ENCODE peak calls at places on chromosome 6, in ten cellular contexts. D is activated naive CD8-positive, alpha-beta T cell treated with anti-CD3 and anti-CD28 coated beads, Interleukin-2, amount 50 U/mL, for 16 hours; U is stimulated activated CD8-positive, alpha-beta memory T cell treated with anti-CD3 and anti-CD28 coated beads, Interleukin-12 subunit alpha, Interleukin-12 subunit beta, amount 100 ng/mL, for 1 hour; H is amygdala; P is neural progenitor cell; L is neuronal stem cell; Z is immature natural killer cell; N is lower leg skin; O is CD4-positive, alpha-beta T cell; F is AG08396. Y is an unnamed sample.

GRCh38 chr6:140871911-140872310 is 1260.8 kb upstream of the GJE1 start:
- DNase-seq in F (no peak), N (no peak), P (no peak), O (no peak), Z (no peak), H (no peak), L (no peak), U (no peak), D (no peak), Y (no peak)

GRCh38 chr6:160992323-160993314 is 1.1 kb downstream of the MAP3K4 start:
- DNase-seq in D (peak; percentile 11), O (peak; percentile 35), H (peak; percentile 23), P (peak; percentile 78), F (peak; percentile 62), L (peak; percentile 51), N (peak; percentile 62), Z (peak; percentile 51), U (peak; percentile 14), Y (no peak)

GRCh38 chr6:166627875-166628849 is 1.1 kb upstream of the RPS6KA2 start:
- DNase-seq in H (peak; percentile 82), F (peak; percentile 65), P (peak; percentile 89), N (peak; percentile 59), L (peak; percentile 85), D (no peak), Z (no peak), U (no peak), O (peak; percentile 52), Y (peak; percentile 51)

GRCh38 chr6:29005183-29005885 is at the start of gene ZNF311:
- DNase-seq in O (no peak), Z (no peak), N (peak; percentile 67), L (no peak), U (no peak), F (peak; percentile 69), D (no peak), P (peak; percentile 34), H (peak; percentile 49), Y (no peak)

GRCh38 chr6:97059473-97059872 is 134.9 kb downstream of the KLHL32 start:
- DNase-seq in H (no peak), P (peak; percentile 30), F (peak; percentile 17), D (no peak), N (no peak), Z (no peak), O (no peak), L (no peak), U (no peak), Y (no peak)

GRCh38 chr6:18090349-18090786 is 32.1 kb downstream of the NHLRC1 start:
- DNase-seq in U (no peak), Z (no peak), F (no peak), N (no peak), L (no peak), O (no peak), H (no peak), D (no peak), P (no peak), Y (no peak)

GRCh38 chr6:159390384-159390783 is 221.2 kb downstream of the FNDC1 start:
- DNase-seq in P (no peak), U (no peak), O (no peak), H (no peak), Z (no peak), N (no peak), L (no peak), D (no peak), F (no peak), Y (no peak)

GRCh38 chr6:12761376-12762115 is 45.0 kb downstream of the PHACTR1 start:
- DNase-seq in D (no peak), U (no peak), N (no peak), L (no peak), H (no peak), F (no peak), P (no peak), O (no peak), Z (no peak), Y (peak; percentile 85)

GRCh38 chr6:17869010-17869752 is 118.3 kb downstream of the KIF13A start:
- DNase-seq in H (peak; percentile 24), F (no peak), N (no peak), D (no peak), U (no peak), O (no peak), L (no peak), P (no peak), Z (no peak), Y (no peak)

GRCh38 chr6:56686429-56686828 is 43.7 kb upstream of the DST start:
- DNase-seq in F (no peak), D (no peak), Z (no peak), H (no peak), P (no peak), U (no peak), N (no peak), O (no peak), L (no peak), Y (no peak)

GRCh38 chr6:81451787-81452186 is 300.7 kb downstream of the TENT5A start:
- DNase-seq in O (no peak), L (peak; percentile 6), F (peak; percentile 51), Z (no peak), P (no peak), U (no peak), N (no peak), D (no peak), H (no peak), Y (no peak)

GRCh38 chr6:19983374-19983773 is 146.2 kb downstream of the ID4 start:
- DNase-seq in D (no peak), Z (no peak), U (no peak), L (no peak), F (no peak), P (no peak), N (no peak), O (no peak), H (no peak), Y (no peak)

GRCh38 chr6:34490390-34491090 is 24.7 kb downstream of the PACSIN1 start:
- DNase-seq in Z (no peak), O (no peak), F (no peak), U (no peak), H (no peak), D (no peak), N (no peak), P (no peak), L (no peak), Y (no peak)

GRCh38 chr6:157861814-157862213 is 38.8 kb downstream of the SNX9 start:
- DNase-seq in L (no peak), H (no peak), F (no peak), U (no peak), N (no peak), Z (no peak), O (no peak), D (no peak), P (no peak), Y (no peak)

GRCh38 chr6:36873612-36874011 is 991 bp downstream of the PPIL1 start:
- DNase-seq in L (no peak), N (no peak), D (no peak), F (no peak), P (no peak), H (no peak), U (no peak), Z (no peak), O (no peak), Y (no peak)

GRCh38 chr6:55953384-55953783 is 78.0 kb upstream of the BMP5 start:
- DNase-seq in L (no peak), F (peak; percentile 31), D (no peak), Z (no peak), O (no peak), N (no peak), P (no peak), U (no peak), H (no peak), Y (no peak)

GRCh38 chr6:158284340-158285210 is 27.7 kb upstream of the TULP4 start:
- DNase-seq in Z (peak; percentile 17), L (peak; percentile 15), N (no peak), P (peak; percentile 54), H (peak; percentile 18), U (no peak), O (no peak), D (no peak), F (peak; percentile 65), Y (no peak)

GRCh38 chr6:126444874-126445273 is 105.0 kb downstream of the CENPW start:
- DNase-seq in H (no peak), D (no peak), L (no peak), P (no peak), O (no peak), F (peak; percentile 7), U (no peak), Z (no peak), N (no peak), Y (no peak)

GRCh38 chr6:83960704-83961103 is 72.9 kb upstream of the MRAP2 start:
- DNase-seq in L (no peak), N (no peak), F (no peak), U (no peak), D (no peak), Z (no peak), H (no peak), O (no peak), P (no peak), Y (no peak)

GRCh38 chr6:128538763-128539162 is 18.4 kb upstream of the PTPRK start:
- DNase-seq in O (no peak), D (no peak), L (no peak), P (no peak), F (peak; percentile 14), Z (no peak), N (no peak), H (no peak), U (no peak), Y (no peak)

GRCh38 chr6:30071081-30071818 is 4.3 kb downstream of the PPP1R11 start:
- DNase-seq in D (no peak), P (peak; percentile 65), F (no peak), Z (peak; percentile 24), O (no peak), L (no peak), N (no peak), H (no peak), U (no peak), Y (no peak)

GRCh38 chr6:624979-625378 is 31.9 kb downstream of the HUS1B start:
- DNase-seq in N (no peak), L (no peak), F (peak; percentile 71), H (no peak), P (peak; percentile 36), U (no peak), O (no peak), Z (no peak), D (no peak), Y (no peak)

GRCh38 chr6:28747631-28748157 is 176.1 kb downstream of the TRIM27 start:
- DNase-seq in O (no peak), Z (no peak), N (no peak), L (no peak), U (no peak), D (no peak), H (no peak), P (peak; percentile 78), F (peak; percentile 63), Y (no peak)